ENCODE peak calls at places on chromosome 2, in four cellular contexts. R is psoas muscle, G is NCI-H446, A is left ventricle myocardium inferior. T is an unnamed sample.

GRCh38 chr2:72142743-72143440 is 4.8 kb downstream of the CYP26B1 start:
- DNase-seq in G (no peak), A (peak; percentile 81), R (peak; percentile 88), T (peak; percentile 67)

GRCh38 chr2:10344105-10345066 is 41.7 kb downstream of the HPCAL1 start:
- DNase-seq in R (peak; percentile 31), G (peak; percentile 55), A (no peak), T (no peak)

GRCh38 chr2:199589303-199589702 is 131.6 kb upstream of the SATB2 start:
- DNase-seq in A (no peak), G (no peak), R (no peak), T (no peak)

GRCh38 chr2:25304339-25304728 is 37.4 kb downstream of the DNMT3A start:
- DNase-seq in R (no peak), G (no peak), A (no peak), T (peak; percentile 48)

GRCh38 chr2:197972017-197972416 is 167.6 kb downstream of the PLCL1 start:
- DNase-seq in A (no peak), G (peak; percentile 25), R (no peak), T (peak; percentile 73)

GRCh38 chr2:145846986-145847385 is 1327.1 kb upstream of the ZEB2 start:
- DNase-seq in R (no peak), A (no peak), G (no peak), T (no peak)

GRCh38 chr2:236264256-236264655 is at the start of gene ASB18:
- DNase-seq in G (no peak), A (peak; percentile 71), R (peak; percentile 90), T (no peak)

GRCh38 chr2:20491739-20492531 is 45.1 kb downstream of the RHOB start:
- DNase-seq in R (no peak), G (peak; percentile 55), A (peak; percentile 48), T (no peak)

GRCh38 chr2:39642054-39642742 is 23.5 kb upstream of the TMEM178A start:
- DNase-seq in R (no peak), A (no peak), G (peak; percentile 87), T (no peak)

GRCh38 chr2:116487336-116487735 is 1327.2 kb upstream of the DDX18 start:
- DNase-seq in R (no peak), G (no peak), A (no peak), T (no peak)